ENCODE peak calls at places on chromosome 14, in five cellular contexts. One of them, this sample, is unnamed.

GRCh38 chr14:73460691-73461127 is 2.4 kb upstream of the NUMB start:
- DNase-seq in HepG2: no peak
- DNase-seq in SK-N-SH: no peak
- DNase-seq in HCT116: no peak
- DNase-seq in H1: no peak
- DNase-seq in this sample: no peak

GRCh38 chr14:85530626-85531025 is 682 bp downstream of the FLRT2 start:
- DNase-seq in H1: no peak
- DNase-seq in HepG2: no peak
- DNase-seq in SK-N-SH: no peak
- DNase-seq in HCT116: no peak
- DNase-seq in this sample: no peak

GRCh38 chr14:20907214-20907613 is 16.0 kb downstream of the RNASE3 start:
- DNase-seq in H1: no peak
- DNase-seq in HCT116: no peak
- DNase-seq in HepG2: no peak
- DNase-seq in SK-N-SH: no peak
- DNase-seq in this sample: no peak

GRCh38 chr14:36096090-36096489 is 80.4 kb downstream of the PTCSC3 start:
- DNase-seq in SK-N-SH: no peak
- DNase-seq in HCT116: no peak
- DNase-seq in H1: no peak
- DNase-seq in HepG2: no peak
- DNase-seq in this sample: no peak

GRCh38 chr14:85529803-85530574 is at the start of gene FLRT2:
- DNase-seq in HCT116: no peak
- DNase-seq in HepG2: no peak
- DNase-seq in H1: peak; percentile 77
- DNase-seq in SK-N-SH: no peak
- DNase-seq in this sample: no peak

GRCh38 chr14:100761481-100761880 is 34.8 kb downstream of the DLK1 start:
- DNase-seq in HepG2: no peak
- DNase-seq in H1: no peak
- DNase-seq in HCT116: peak; percentile 40
- DNase-seq in SK-N-SH: no peak
- DNase-seq in this sample: no peak

GRCh38 chr14:63745858-63746425 is 18.1 kb upstream of the SGPP1 start:
- DNase-seq in SK-N-SH: no peak
- DNase-seq in H1: no peak
- DNase-seq in HepG2: no peak
- DNase-seq in HCT116: no peak
- DNase-seq in this sample: no peak

GRCh38 chr14:73238262-73238852 is 1.1 kb downstream of the PAPLN start:
- DNase-seq in H1: no peak
- DNase-seq in SK-N-SH: no peak
- DNase-seq in HepG2: peak; percentile 47
- DNase-seq in HCT116: peak; percentile 6
- DNase-seq in this sample: peak; percentile 70

GRCh38 chr14:99143126-99143525 is 128.9 kb downstream of the BCL11B start:
- DNase-seq in HepG2: no peak
- DNase-seq in H1: no peak
- DNase-seq in HCT116: no peak
- DNase-seq in SK-N-SH: no peak
- DNase-seq in this sample: no peak

GRCh38 chr14:100622234-100622633 is 35.0 kb upstream of the BEGAIN start:
- DNase-seq in SK-N-SH: peak; percentile 10
- DNase-seq in HCT116: no peak
- DNase-seq in H1: no peak
- DNase-seq in HepG2: no peak
- DNase-seq in this sample: no peak

GRCh38 chr14:51298895-51299294 is 58.8 kb downstream of the TMX1 start:
- DNase-seq in SK-N-SH: no peak
- DNase-seq in HCT116: no peak
- DNase-seq in HepG2: no peak
- DNase-seq in H1: no peak
- DNase-seq in this sample: no peak

GRCh38 chr14:92680781-92681650 is 67.4 kb downstream of the LGMN start:
- DNase-seq in HCT116: peak; percentile 26
- DNase-seq in SK-N-SH: peak; percentile 79
- DNase-seq in HepG2: peak; percentile 40
- DNase-seq in H1: peak; percentile 83
- DNase-seq in this sample: peak; percentile 86

GRCh38 chr14:78403278-78403815 is 233.2 kb downstream of the NRXN3 start:
- DNase-seq in HCT116: no peak
- DNase-seq in HepG2: no peak
- DNase-seq in SK-N-SH: no peak
- DNase-seq in H1: peak; percentile 46
- DNase-seq in this sample: no peak

GRCh38 chr14:83883732-83884131 is 1646.2 kb upstream of the FLRT2 start:
- DNase-seq in HepG2: no peak
- DNase-seq in H1: no peak
- DNase-seq in SK-N-SH: no peak
- DNase-seq in HCT116: no peak
- DNase-seq in this sample: no peak

GRCh38 chr14:83885748-83886382 is 1644.1 kb upstream of the FLRT2 start:
- DNase-seq in HCT116: no peak
- DNase-seq in SK-N-SH: no peak
- DNase-seq in H1: no peak
- DNase-seq in HepG2: no peak
- DNase-seq in this sample: no peak

GRCh38 chr14:83887871-83888270 is 1642.1 kb upstream of the FLRT2 start:
- DNase-seq in H1: no peak
- DNase-seq in SK-N-SH: no peak
- DNase-seq in HepG2: no peak
- DNase-seq in HCT116: no peak
- DNase-seq in this sample: no peak
- TF ChIP-seq JUND in H1: no peak
- TF ChIP-seq JUND in SK-N-SH: no peak
- TF ChIP-seq JUND in HepG2: no peak
- TF ChIP-seq JUND in HCT116: no peak
- TF ChIP-seq JUND in this sample: no peak

GRCh38 chr14:22462923-22463322 is 126.1 kb downstream of the DAD1 start:
- DNase-seq in SK-N-SH: no peak
- DNase-seq in HepG2: no peak
- DNase-seq in HCT116: no peak
- DNase-seq in H1: no peak
- DNase-seq in this sample: no peak

GRCh38 chr14:22463763-22464173 is 125.3 kb downstream of the DAD1 start:
- DNase-seq in HCT116: no peak
- DNase-seq in H1: no peak
- DNase-seq in SK-N-SH: no peak
- DNase-seq in HepG2: peak; percentile 44
- DNase-seq in this sample: no peak

GRCh38 chr14:22466520-22466919 is 122.5 kb downstream of the DAD1 start:
- DNase-seq in SK-N-SH: no peak
- DNase-seq in HepG2: no peak
- DNase-seq in H1: no peak
- DNase-seq in HCT116: no peak
- DNase-seq in this sample: no peak

GRCh38 chr14:22464422-22465142 is 124.4 kb downstream of the DAD1 start:
- DNase-seq in SK-N-SH: no peak
- DNase-seq in HCT116: no peak
- DNase-seq in H1: no peak
- DNase-seq in HepG2: no peak
- DNase-seq in this sample: no peak

DNA sequence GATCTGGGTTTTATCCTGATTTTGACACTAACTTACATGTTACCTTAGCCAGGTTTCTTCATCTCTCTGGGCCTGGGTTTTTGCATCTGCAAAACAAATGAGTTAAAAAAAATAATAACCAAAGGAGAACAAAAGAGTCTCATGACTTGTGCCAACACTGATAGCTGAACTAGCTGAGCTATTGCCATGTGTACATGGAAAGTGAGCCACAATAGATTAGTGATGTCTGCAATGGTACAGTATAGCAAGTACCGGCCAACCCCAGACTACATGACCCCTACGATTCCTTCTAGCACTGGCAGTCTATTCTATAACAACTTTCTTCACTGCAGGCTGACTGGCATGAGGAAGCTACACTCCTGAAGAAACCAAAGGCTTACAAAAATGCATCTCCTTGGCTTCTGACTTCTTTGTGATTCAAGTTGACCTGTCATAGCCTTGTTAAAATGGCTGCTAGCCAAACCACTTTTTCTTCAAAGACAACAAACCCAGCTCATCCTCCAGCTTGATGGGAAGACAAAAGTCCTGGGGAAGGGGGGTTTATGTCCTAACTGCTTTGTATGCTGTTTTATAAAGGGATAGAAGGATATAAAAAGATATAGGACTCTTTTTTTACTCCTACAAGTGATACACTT is 123.7 kb downstream of the DAD1 start:
- DNase-seq in HCT116: no peak
- DNase-seq in H1: no peak
- DNase-seq in SK-N-SH: no peak
- DNase-seq in HepG2: no peak
- DNase-seq in this sample: no peak
- TF ChIP-seq JUND in HCT116: no peak
- TF ChIP-seq JUND in H1: no peak
- TF ChIP-seq JUND in SK-N-SH: no peak
- TF ChIP-seq JUND in HepG2: no peak
- TF ChIP-seq JUND in this sample: no peak

GRCh38 chr14:76564471-76565119 is 188.7 kb downstream of the ESRRB start:
- DNase-seq in HepG2: no peak
- DNase-seq in HCT116: peak; percentile 49
- DNase-seq in H1: no peak
- DNase-seq in SK-N-SH: no peak
- DNase-seq in this sample: peak; percentile 22
- TF ChIP-seq JUND in HepG2: no peak
- TF ChIP-seq JUND in HCT116: no peak
- TF ChIP-seq JUND in H1: peak; percentile 87
- TF ChIP-seq JUND in SK-N-SH: no peak
- TF ChIP-seq JUND in this sample: no peak

DNA sequence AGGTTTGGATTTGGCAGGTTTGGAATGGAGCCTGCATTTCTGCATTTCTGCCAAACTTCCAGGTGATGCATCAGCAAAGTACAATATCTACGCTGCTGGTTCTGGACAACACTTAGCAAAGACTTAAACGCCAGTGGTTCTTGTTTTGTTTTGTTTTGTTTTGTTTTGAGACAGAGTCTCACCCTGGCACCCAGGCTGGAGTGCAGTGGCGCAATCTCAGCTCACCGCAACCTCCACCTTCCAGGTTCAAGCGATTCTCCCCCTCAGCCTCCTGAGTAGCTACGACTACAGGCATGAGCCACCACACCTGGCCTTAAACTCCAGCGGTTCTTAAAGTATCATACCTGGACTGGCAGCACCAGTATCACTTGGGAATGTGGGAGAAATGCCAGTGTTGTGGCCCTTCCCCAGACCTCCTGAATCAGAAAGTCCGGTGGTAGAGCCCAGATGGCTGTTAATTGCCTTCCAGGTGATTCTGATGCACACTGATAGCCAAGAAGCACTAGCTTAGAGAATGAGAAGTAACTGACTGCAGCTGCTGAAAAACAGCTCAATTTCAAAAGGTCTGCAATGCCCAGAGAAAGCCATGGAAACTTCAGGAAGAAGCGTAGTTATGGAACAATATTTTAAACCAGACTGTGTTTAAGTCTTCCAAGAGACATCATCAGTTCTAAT is 114.8 kb upstream of the FOXN3 start:
- DNase-seq in H1: peak; percentile 35
- DNase-seq in HCT116: no peak
- DNase-seq in SK-N-SH: no peak
- DNase-seq in HepG2: no peak
- DNase-seq in this sample: no peak
- TF ChIP-seq JUND in H1: no peak
- TF ChIP-seq JUND in HCT116: no peak
- TF ChIP-seq JUND in SK-N-SH: no peak
- TF ChIP-seq JUND in HepG2: no peak
- TF ChIP-seq JUND in this sample: no peak

GRCh38 chr14:34982421-34983147 is at the start of gene SRP54:
- DNase-seq in HCT116: peak; percentile 97
- DNase-seq in H1: peak; percentile 99
- DNase-seq in SK-N-SH: peak; percentile 94
- DNase-seq in HepG2: peak; percentile 100
- DNase-seq in this sample: peak; percentile 80

GRCh38 chr14:34980337-34980900 is 2.4 kb upstream of the SRP54 start:
- DNase-seq in HCT116: no peak
- DNase-seq in SK-N-SH: no peak
- DNase-seq in HepG2: no peak
- DNase-seq in H1: no peak
- DNase-seq in this sample: no peak

GRCh38 chr14:34978444-34978843 is 4.3 kb upstream of the SRP54 start:
- DNase-seq in HCT116: no peak
- DNase-seq in HepG2: no peak
- DNase-seq in H1: no peak
- DNase-seq in SK-N-SH: no peak
- DNase-seq in this sample: no peak

GRCh38 chr14:34983148-34983760 is 462 bp downstream of the SRP54 start:
- DNase-seq in HepG2: no peak
- DNase-seq in HCT116: no peak
- DNase-seq in SK-N-SH: no peak
- DNase-seq in H1: no peak
- DNase-seq in this sample: no peak

GRCh38 chr14:34981743-34982420 is 910 bp upstream of the SRP54 start:
- DNase-seq in HCT116: peak; percentile 26
- DNase-seq in HepG2: no peak
- DNase-seq in SK-N-SH: peak; percentile 22
- DNase-seq in H1: no peak
- DNase-seq in this sample: no peak
- TF ChIP-seq JUND in HCT116: no peak
- TF ChIP-seq JUND in HepG2: no peak
- TF ChIP-seq JUND in SK-N-SH: no peak
- TF ChIP-seq JUND in H1: no peak
- TF ChIP-seq JUND in this sample: no peak

DNA sequence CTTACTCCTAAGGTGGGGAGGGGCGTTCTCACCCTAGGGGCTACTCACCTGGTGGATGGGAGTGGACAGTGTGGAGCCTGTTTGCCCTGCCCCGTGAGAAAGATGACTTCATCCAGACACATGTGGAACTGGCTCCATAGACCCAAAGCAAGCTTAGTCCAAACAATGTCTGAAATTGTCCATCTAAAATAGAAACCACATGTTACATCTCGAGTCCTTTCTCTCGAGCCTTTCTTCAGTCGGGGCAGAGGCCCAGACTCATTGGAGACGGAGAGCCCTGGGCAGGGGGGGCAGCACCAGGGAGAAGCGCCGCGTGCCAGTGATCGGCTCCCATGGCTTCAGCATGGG is 4.3 kb downstream of the SIVA1 start:
- DNase-seq in HCT116: no peak
- DNase-seq in H1: no peak
- DNase-seq in HepG2: no peak
- DNase-seq in SK-N-SH: no peak
- DNase-seq in this sample: no peak
- TF ChIP-seq JUND in HCT116: no peak
- TF ChIP-seq JUND in H1: no peak
- TF ChIP-seq JUND in HepG2: no peak
- TF ChIP-seq JUND in SK-N-SH: no peak
- TF ChIP-seq JUND in this sample: no peak

GRCh38 chr14:46653031-46653775 is 1.6 kb upstream of the RPL10L start:
- DNase-seq in HepG2: no peak
- DNase-seq in SK-N-SH: no peak
- DNase-seq in HCT116: no peak
- DNase-seq in H1: no peak
- DNase-seq in this sample: no peak
- TF ChIP-seq JUND in HepG2: no peak
- TF ChIP-seq JUND in SK-N-SH: no peak
- TF ChIP-seq JUND in HCT116: no peak
- TF ChIP-seq JUND in H1: no peak
- TF ChIP-seq JUND in this sample: no peak

This sample was measured in T47D.